ENCODE peak calls at places on chromosome 7, in six cellular contexts. P, E, J, V, O and R are unnamed samples.

GRCh38 chr7:76149847-76150691 is 51.6 kb upstream of the SRRM3 start:
- DNase-seq in J (no peak), O (no peak), V (no peak), E (no peak), P (no peak), R (no peak)

GRCh38 chr7:158843775-158844174 is 12.6 kb upstream of the DYNC2I1 start:
- DNase-seq in O (no peak), J (no peak), P (no peak), E (no peak), V (no peak), R (no peak)

GRCh38 chr7:155530601-155531000 is 15.8 kb downstream of the CNPY1 start:
- DNase-seq in O (no peak), J (no peak), V (no peak), P (no peak), E (no peak), R (no peak)

GRCh38 chr7:7639847-7640220 is 718 bp upstream of the UMAD1 start:
- DNase-seq in O (no peak), V (peak; percentile 28), P (peak; percentile 34), E (peak; percentile 39), J (no peak), R (no peak)

GRCh38 chr7:130880668-130881067 is 146.7 kb upstream of the KLF14 start:
- DNase-seq in J (no peak), E (no peak), O (no peak), P (peak; percentile 52), V (no peak), R (no peak)

GRCh38 chr7:15291707-15292106 is 270.1 kb downstream of the AGMO start:
- DNase-seq in E (no peak), O (no peak), J (no peak), P (no peak), V (no peak), R (no peak)

GRCh38 chr7:17015575-17015974 is 133.8 kb upstream of the AGR3 start:
- DNase-seq in O (no peak), P (peak; percentile 21), J (no peak), E (peak; percentile 77), V (no peak), R (no peak)

GRCh38 chr7:93198472-93198871 is 27.8 kb downstream of the HEPACAM2 start:
- DNase-seq in J (no peak), O (no peak), V (no peak), P (peak; percentile 3), E (no peak), R (no peak)

GRCh38 chr7:105353752-105354328 is 34.9 kb downstream of the SRPK2 start:
- DNase-seq in J (no peak), P (peak; percentile 64), E (no peak), O (no peak), V (no peak), R (peak; percentile 31)

GRCh38 chr7:50492770-50493519 is 42.8 kb upstream of the FIGNL1 start:
- DNase-seq in P (no peak), O (no peak), V (no peak), J (no peak), E (no peak), R (no peak)

GRCh38 chr7:127582361-127582760 is 3.0 kb downstream of the GCC1 start:
- DNase-seq in J (no peak), P (peak; percentile 63), V (no peak), O (no peak), E (no peak), R (peak; percentile 22)

GRCh38 chr7:114225784-114226183 is 188.8 kb upstream of the FOXP2 start:
- DNase-seq in V (no peak), P (no peak), E (no peak), J (no peak), O (no peak), R (no peak)

GRCh38 chr7:154769527-154769926 is 233.4 kb downstream of the PAXIP1 start:
- DNase-seq in J (no peak), E (no peak), P (no peak), O (no peak), V (no peak), R (no peak)

GRCh38 chr7:23334482-23335056 is 35.4 kb downstream of the MALSU1 start:
- DNase-seq in E (peak; percentile 99), J (no peak), O (no peak), P (peak; percentile 99), V (no peak), R (no peak)

GRCh38 chr7:80584778-80585177 is 53.7 kb upstream of the CD36 start:
- DNase-seq in E (peak; percentile 9), O (no peak), P (peak; percentile 60), J (no peak), V (no peak), R (no peak)